ENCODE peak calls at places on chromosomes 11 and 22, in eight cellular contexts. S is K562, A is HCT116, N is A549, T is NB4, D is SK-N-SH, K is H1, I is GM12878. Q is an unnamed sample.

GRCh38 chr22:23838686-23839468 is at the start of gene DERL3:
- DNase-seq in T (peak; percentile 99), I (peak; percentile 98), A (no peak), S (peak; percentile 92), N (peak; percentile 71), D (peak; percentile 41), K (peak; percentile 99), Q (peak; percentile 99)

GRCh38 chr11:67437082-67437821 is at the start of gene PTPRCAP:
- DNase-seq in I (no peak), N (no peak), T (peak; percentile 96), S (peak; percentile 70), K (no peak), D (no peak), A (no peak), Q (peak; percentile 57)

GRCh38 chr22:25014896-25015755 is 62.6 kb downstream of the KIAA1671 start:
- DNase-seq in A (no peak), T (no peak), K (no peak), D (no peak), S (no peak), N (no peak), I (no peak), Q (no peak)

GRCh38 chr22:45357492-45357891 is 47.8 kb downstream of the FAM118A start:
- DNase-seq in I (no peak), A (no peak), S (no peak), K (no peak), T (no peak), N (no peak), D (no peak), Q (no peak)

GRCh38 chr11:69339041-69339733 is 45.2 kb downstream of the MYEOV start:
- DNase-seq in N (no peak), S (no peak), I (no peak), K (no peak), D (no peak), A (no peak), T (no peak), Q (no peak)

GRCh38 chr22:36644333-36644757 is 59.2 kb downstream of the CACNG2 start:
- DNase-seq in T (peak; percentile 71), D (no peak), K (peak; percentile 65), A (peak; percentile 45), N (peak; percentile 20), I (no peak), S (peak; percentile 38), Q (peak; percentile 59)

GRCh38 chr22:22074634-22075381 is 92.2 kb upstream of the TOP3B start:
- DNase-seq in K (no peak), I (no peak), S (no peak), D (no peak), A (no peak), T (peak; percentile 16), N (no peak), Q (no peak)

GRCh38 chr22:46008836-46009596 is 32.1 kb upstream of the WNT7B start:
- DNase-seq in I (no peak), S (no peak), K (no peak), A (no peak), T (no peak), D (no peak), N (no peak), Q (no peak)

GRCh38 chr11:18523079-18523478 is 3.7 kb downstream of the TSG101 start:
- DNase-seq in K (no peak), A (no peak), T (no peak), S (no peak), D (no peak), N (no peak), I (no peak), Q (no peak)

GRCh38 chr11:18521123-18521522 is 5.6 kb downstream of the TSG101 start:
- DNase-seq in A (no peak), K (no peak), S (no peak), D (no peak), T (no peak), N (no peak), I (no peak), Q (no peak)

GRCh38 chr11:18526130-18526520 is 617 bp downstream of the TSG101 start:
- DNase-seq in D (no peak), T (no peak), K (no peak), N (no peak), I (no peak), S (no peak), A (no peak), Q (no peak)

GRCh38 chr11:18524248-18524647 is 2.5 kb downstream of the TSG101 start:
- DNase-seq in N (no peak), A (no peak), T (no peak), S (no peak), D (no peak), K (no peak), I (no peak), Q (no peak)

DNA sequence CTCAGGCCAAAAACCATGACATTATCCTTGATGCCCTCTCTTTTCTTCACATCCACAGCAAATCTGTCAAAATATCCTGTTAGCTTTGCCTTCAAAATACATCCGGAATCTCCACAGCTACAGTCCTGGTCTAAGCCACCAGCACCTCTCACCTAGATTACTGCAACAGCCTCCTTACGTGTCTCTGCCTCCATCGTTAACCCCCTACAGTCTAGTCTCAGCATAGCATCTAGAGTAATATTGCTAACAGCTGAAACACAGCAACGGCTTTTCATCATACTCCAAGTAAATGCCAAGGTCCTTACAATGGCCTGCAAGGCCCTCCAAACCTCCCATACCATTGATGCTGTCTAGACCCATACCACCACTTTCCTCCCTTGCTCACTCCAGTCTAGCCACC is 4.4 kb downstream of the TSG101 start:
- DNase-seq in A (no peak), T (peak; percentile 21), N (peak; percentile 50), K (no peak), I (no peak), S (peak; percentile 25), D (peak; percentile 11), Q (no peak)
- TF ChIP-seq MAX in A (no peak), T (no peak), N (no peak), K (no peak), I (no peak), S (no peak), D (no peak), Q (no peak)

DNA sequence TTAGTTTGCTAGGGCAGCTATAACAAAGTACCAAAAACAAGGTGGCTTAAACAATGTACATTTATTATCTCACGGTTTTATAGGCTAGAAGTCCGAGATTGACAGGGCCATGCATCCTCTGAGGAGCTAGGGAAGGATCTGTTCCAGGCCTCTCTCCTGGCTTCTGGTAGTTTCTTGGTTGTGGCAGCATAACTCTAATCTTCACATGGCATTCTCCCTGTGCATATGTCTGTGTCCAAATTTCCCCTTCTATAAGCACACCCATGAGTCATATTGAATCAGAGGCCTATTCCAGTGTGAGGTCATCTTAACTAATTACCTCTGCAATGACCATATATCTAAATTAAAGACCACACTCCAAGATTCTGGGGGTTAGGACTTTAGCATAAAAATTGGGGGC is 31.3 kb upstream of the MMP13 start:
- DNase-seq in I (no peak), D (no peak), S (no peak), T (no peak), N (no peak), K (no peak), A (no peak), Q (no peak)
- TF ChIP-seq MAX in I (no peak), D (peak; percentile 27), S (no peak), T (no peak), N (no peak), K (no peak), A (no peak), Q (no peak)

GRCh38 chr22:38861927-38862326 is 10.1 kb downstream of the CBX6 start:
- DNase-seq in T (no peak), N (no peak), A (no peak), I (no peak), S (no peak), K (no peak), D (no peak), Q (no peak)

GRCh38 chr22:38861170-38861874 is 10.7 kb downstream of the CBX6 start:
- DNase-seq in D (no peak), T (no peak), K (no peak), I (no peak), N (no peak), S (no peak), A (no peak), Q (no peak)

GRCh38 chr22:38860291-38861169 is 11.5 kb downstream of the CBX6 start:
- DNase-seq in I (no peak), A (no peak), D (no peak), S (no peak), T (no peak), N (no peak), K (no peak), Q (peak; percentile 46)

GRCh38 chr22:38859581-38860290 is 12.3 kb downstream of the CBX6 start:
- DNase-seq in A (no peak), K (no peak), T (no peak), D (no peak), S (no peak), I (no peak), N (no peak), Q (no peak)

DNA sequence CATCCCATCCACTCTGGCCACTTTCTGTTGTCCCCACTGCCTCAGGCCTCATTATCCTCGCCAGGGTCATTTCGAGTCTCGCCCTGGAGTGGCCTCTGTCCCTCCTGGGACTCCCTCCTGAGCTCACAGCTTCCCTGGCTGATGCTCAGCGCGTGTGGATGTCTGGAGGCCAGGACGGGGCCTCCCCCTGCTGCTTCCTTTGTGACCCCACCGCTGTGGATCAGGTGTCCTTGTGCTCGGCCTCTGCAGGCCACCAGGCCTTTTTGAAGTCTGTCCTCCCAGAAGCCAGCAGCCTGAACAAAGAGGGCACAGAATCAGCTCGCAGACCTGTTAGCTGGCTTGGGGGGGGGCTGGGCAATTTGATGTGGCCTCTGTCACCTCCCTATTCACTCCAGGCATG is 13.5 kb downstream of the CBX6 start:
- DNase-seq in D (no peak), N (no peak), S (no peak), K (no peak), A (no peak), T (no peak), I (no peak), Q (no peak)
- TF ChIP-seq MAX in D (no peak), N (no peak), S (no peak), K (no peak), A (no peak), T (no peak), I (no peak), Q (no peak)

DNA sequence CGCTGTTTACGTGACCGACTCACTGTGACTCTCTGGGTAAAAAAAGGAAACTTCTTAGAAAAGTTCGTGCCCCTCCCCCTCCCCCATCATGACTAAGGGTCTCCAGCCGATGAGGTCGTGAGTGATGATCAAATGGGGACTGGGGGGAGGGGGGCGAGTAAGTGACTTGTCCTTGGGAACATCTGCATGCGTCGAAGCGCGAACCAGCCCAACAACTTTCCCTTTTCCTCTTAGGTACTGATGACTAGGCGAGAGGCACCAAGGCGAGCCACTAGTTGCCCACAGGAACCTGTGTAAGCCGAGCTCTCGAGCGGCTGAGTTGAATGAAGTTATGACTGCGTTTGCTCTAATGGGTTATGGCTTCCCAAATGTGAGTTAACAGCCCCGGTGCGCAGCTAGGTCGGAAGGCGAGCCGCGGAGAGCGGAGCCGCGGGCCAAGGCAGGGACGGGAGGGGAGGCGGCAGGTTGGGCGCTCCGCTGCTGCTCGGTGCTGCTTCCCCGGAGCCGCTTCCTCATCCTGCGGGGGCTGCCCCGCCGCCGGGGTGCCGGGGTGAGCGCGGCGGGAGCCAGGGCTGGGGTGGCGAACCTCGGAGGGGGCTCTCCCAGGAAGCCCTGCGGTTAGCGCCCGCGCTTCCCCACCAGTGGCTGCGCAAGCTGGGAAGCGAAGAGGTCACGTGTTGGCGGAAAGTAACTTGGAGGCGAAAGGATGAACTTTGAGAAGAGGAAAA is 22.0 kb upstream of the BDNF start:
- DNase-seq in I (no peak), N (peak; percentile 25), A (no peak), K (peak; percentile 81), S (no peak), D (peak; percentile 64), T (no peak), Q (peak; percentile 62)
- TF ChIP-seq MAX in I (no peak), N (no peak), A (no peak), K (peak; percentile 81), S (no peak), D (peak; percentile 43), T (no peak), Q (peak; percentile 66)